ENCODE peak calls at places on chromosomes 4 and X, in five cellular contexts. One of them, this sample, is unnamed.

GRCh38 chr4:62560858-62561257 is 1360.7 kb downstream of the ADGRL3 start:
- DNase-seq in aorta: no peak
- DNase-seq in astrocyte of the spinal cord: no peak
- DNase-seq in posterior cingulate gyrus: no peak
- DNase-seq in amniotic epithelial cell: no peak
- DNase-seq in this sample: no peak

GRCh38 chrX:39445336-39445735 is 644.1 kb downstream of the MID1IP1 start:
- DNase-seq in aorta: no peak
- DNase-seq in astrocyte of the spinal cord: no peak
- DNase-seq in posterior cingulate gyrus: no peak
- DNase-seq in amniotic epithelial cell: no peak
- DNase-seq in this sample: no peak

GRCh38 chr4:186204103-186204559 is 12.8 kb downstream of the CYP4V2 start:
- DNase-seq in aorta: peak
- DNase-seq in astrocyte of the spinal cord: no peak
- DNase-seq in posterior cingulate gyrus: no peak
- DNase-seq in amniotic epithelial cell: peak
- DNase-seq in this sample: no peak

GRCh38 chrX:11287505-11287904 is 5.7 kb upstream of the AMELX start:
- DNase-seq in aorta: no peak
- DNase-seq in astrocyte of the spinal cord: no peak
- DNase-seq in posterior cingulate gyrus: no peak
- DNase-seq in amniotic epithelial cell: peak
- DNase-seq in this sample: no peak

GRCh38 chr4:82652062-82652461 is 90.3 kb upstream of the TMEM150C start:
- DNase-seq in aorta: no peak
- DNase-seq in astrocyte of the spinal cord: peak
- DNase-seq in posterior cingulate gyrus: no peak
- DNase-seq in amniotic epithelial cell: peak
- DNase-seq in this sample: peak

GRCh38 chrX:128759745-128760144 is 707.5 kb upstream of the ACTRT1 start:
- DNase-seq in aorta: no peak
- DNase-seq in astrocyte of the spinal cord: no peak
- DNase-seq in posterior cingulate gyrus: no peak
- DNase-seq in amniotic epithelial cell: no peak
- DNase-seq in this sample: no peak

GRCh38 chrX:44055638-44056037 is 82.4 kb upstream of the NDP start:
- DNase-seq in aorta: no peak
- DNase-seq in astrocyte of the spinal cord: no peak
- DNase-seq in posterior cingulate gyrus: no peak
- DNase-seq in amniotic epithelial cell: no peak
- DNase-seq in this sample: no peak

GRCh38 chrX:44828008-44828605 is 15.7 kb upstream of the DUSP21 start:
- DNase-seq in aorta: no peak
- DNase-seq in astrocyte of the spinal cord: peak
- DNase-seq in posterior cingulate gyrus: no peak
- DNase-seq in amniotic epithelial cell: peak
- DNase-seq in this sample: peak

GRCh38 chr4:139763668-139764067 is 98.0 kb downstream of the MGST2 start:
- DNase-seq in aorta: no peak
- DNase-seq in astrocyte of the spinal cord: no peak
- DNase-seq in posterior cingulate gyrus: no peak
- DNase-seq in amniotic epithelial cell: no peak
- DNase-seq in this sample: no peak